ENCODE peak calls at places on chromosomes 1 and 21, in five cellular contexts. O is heart left ventricle; N is CD8-positive, alpha-beta T cell; T is kidney epithelial cell; Z is ovary. I is an unnamed sample.

GRCh38 chr1:61636814-61637213 is 88.1 kb downstream of the TM2D1 start:
- DNase-seq in O (no peak), N (no peak), T (no peak), Z (no peak), I (no peak)

GRCh38 chr21:16082038-16082816 is 352.4 kb downstream of the USP25 start:
- DNase-seq in O (no peak), N (no peak), T (no peak), Z (no peak), I (no peak)

GRCh38 chr1:178052650-178053461 is 41.0 kb upstream of the RASAL2 start:
- DNase-seq in O (no peak), N (no peak), T (no peak), Z (no peak), I (no peak)

GRCh38 chr1:95532335-95532734 is 298.3 kb downstream of the RWDD3 start:
- DNase-seq in O (no peak), N (no peak), T (no peak), Z (no peak), I (no peak)

GRCh38 chr1:223707270-223708000 is 4.9 kb upstream of the CAPN2 start:
- DNase-seq in O (no peak), N (no peak), T (peak; percentile 98), Z (peak; percentile 90), I (peak; percentile 98)

GRCh38 chr1:151934048-151934493 is 24.8 kb upstream of the THEM4 start:
- DNase-seq in O (no peak), N (peak; percentile 10), T (no peak), Z (peak; percentile 61), I (peak; percentile 19)

GRCh38 chr1:19205403-19205802 is 4.7 kb downstream of the UBR4 start:
- DNase-seq in O (no peak), N (no peak), T (no peak), Z (no peak), I (no peak)

GRCh38 chr1:2001773-2002411 is 1.7 kb downstream of the CFAP74 start:
- DNase-seq in O (no peak), N (no peak), T (no peak), Z (no peak), I (no peak)

GRCh38 chr1:202374077-202374476 is 25.6 kb downstream of the PPP1R12B start:
- DNase-seq in O (no peak), N (no peak), T (no peak), Z (no peak), I (no peak)

GRCh38 chr21:45615145-45615711 is 28.3 kb upstream of the PCBP3 start:
- DNase-seq in O (no peak), N (peak; percentile 89), T (no peak), Z (no peak), I (no peak)

GRCh38 chr1:13461977-13462376 is 51.7 kb downstream of the PRAMEF20 start:
- DNase-seq in O (no peak), N (no peak), T (no peak), Z (no peak), I (no peak)

GRCh38 chr1:36365310-36365895 is 20.3 kb downstream of the STK40 start:
- DNase-seq in O (no peak), N (no peak), T (no peak), Z (peak; percentile 54), I (no peak)

GRCh38 chr21:42306366-42307035 is 8.7 kb downstream of the TFF3 start:
- DNase-seq in O (no peak), N (no peak), T (no peak), Z (no peak), I (no peak)

GRCh38 chr1:198656500-198656932 is 17.7 kb downstream of the PTPRC start:
- DNase-seq in O (no peak), N (peak; percentile 52), T (no peak), Z (no peak), I (no peak)

GRCh38 chr1:244672961-244673695 is 20.2 kb downstream of the DESI2 start:
- DNase-seq in O (no peak), N (no peak), T (no peak), Z (peak; percentile 30), I (no peak)

GRCh38 chr1:229372251-229372650 is 29.4 kb upstream of the CCSAP start:
- DNase-seq in O (no peak), N (no peak), T (no peak), Z (no peak), I (no peak)

GRCh38 chr21:21624674-21625073 is 626.5 kb downstream of the NCAM2 start:
- DNase-seq in O (no peak), N (no peak), T (no peak), Z (no peak), I (no peak)

GRCh38 chr1:109768700-109769325 is 5.1 kb upstream of the EPS8L3 start:
- DNase-seq in O (no peak), N (no peak), T (no peak), Z (peak; percentile 10), I (no peak)

GRCh38 chr21:43696214-43696613 is 22.7 kb upstream of the PDXK start:
- DNase-seq in O (no peak), N (no peak), T (no peak), Z (no peak), I (no peak)

GRCh38 chr1:29352719-29353420 is 116.5 kb downstream of the PTPRU start:
- DNase-seq in O (no peak), N (no peak), T (no peak), Z (no peak), I (no peak)

GRCh38 chr21:39518055-39518844 is 66.5 kb downstream of the SH3BGR start:
- DNase-seq in O (no peak), N (no peak), T (no peak), Z (no peak), I (no peak)

GRCh38 chr21:28337319-28337718 is 655.4 kb downstream of the LTN1 start:
- DNase-seq in O (no peak), N (no peak), T (no peak), Z (no peak), I (no peak)

GRCh38 chr21:46425061-46425460 is 33.6 kb upstream of the DIP2A start:
- DNase-seq in O (peak; percentile 43), N (no peak), T (no peak), Z (no peak), I (no peak)

GRCh38 chr1:111251570-111251969 is 24.1 kb downstream of the CHI3L2 start:
- DNase-seq in O (no peak), N (no peak), T (no peak), Z (no peak), I (no peak)

GRCh38 chr1:116490588-116490987 is 80.2 kb downstream of the CD58 start:
- DNase-seq in O (no peak), N (no peak), T (no peak), Z (no peak), I (no peak)

GRCh38 chr1:234668577-234668955 is 58.6 kb upstream of the IRF2BP2 start:
- DNase-seq in O (no peak), N (no peak), T (no peak), Z (no peak), I (no peak)
- H3K4me3 ChIP-seq in O (no peak overlapping the region), N (no peak overlapping the region), T (no peak overlapping the region), Z (no peak overlapping the region), I (no peak overlapping the region)

DNA sequence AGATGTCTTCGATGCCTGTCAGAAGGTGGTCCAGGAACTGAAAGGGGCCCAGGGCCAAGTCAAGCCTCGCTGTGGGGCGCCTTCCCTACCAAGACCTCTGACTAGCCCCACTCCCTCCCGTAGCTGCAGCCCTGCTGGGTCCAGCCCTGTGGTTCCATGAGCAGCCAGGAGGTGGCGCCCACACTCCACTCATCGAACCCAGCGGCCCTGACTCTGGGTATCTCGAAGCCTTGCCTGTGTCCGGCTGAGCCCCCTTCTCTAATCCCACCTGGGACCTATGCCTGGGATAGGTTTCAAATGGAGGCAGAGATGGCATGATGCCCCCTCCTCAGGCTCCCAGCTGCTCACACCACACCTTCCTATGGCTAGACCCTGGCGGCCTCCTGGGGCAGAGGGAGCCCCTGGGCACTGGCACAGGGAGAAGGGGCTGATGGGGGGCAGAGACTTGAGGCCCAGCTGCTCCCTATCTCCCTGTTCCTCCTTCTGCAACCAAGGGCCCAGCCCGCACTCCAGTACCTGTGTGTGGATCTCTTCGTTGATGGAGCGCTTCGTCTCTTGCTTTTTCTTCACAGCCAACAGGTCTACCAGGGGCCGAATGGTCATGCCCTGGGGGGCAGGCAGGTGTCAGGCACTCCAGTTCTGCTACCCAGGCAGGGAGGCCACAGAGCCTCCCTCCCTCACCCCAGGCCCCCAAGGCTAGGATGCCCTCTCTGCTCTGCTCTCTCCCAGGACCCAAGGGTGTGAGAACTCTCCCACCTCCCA is 52.0 kb downstream of the SLC9A1 start:
- DNase-seq in O (peak; percentile 89), N (peak; percentile 71), T (no peak), Z (peak; percentile 82), I (no peak)
- TF ChIP-seq CTCF in O (peak; percentile 95), N (peak; percentile 89), T (peak; percentile 97), Z (peak; percentile 93), I (peak; percentile 95)

GRCh38 chr1:20733361-20733975 is 965 bp upstream of the SH2D5 start:
- DNase-seq in O (no peak), N (no peak), T (no peak), Z (no peak), I (no peak)
- H3K4me3 ChIP-seq in O (peak overlapping the region; percentile 55), N (peak overlapping the region; percentile 60), T (no peak overlapping the region), Z (peak overlapping the region; percentile 36), I (peak overlapping the region; percentile 74)

GRCh38 chr21:24514081-24514733 is 1093.1 kb downstream of the MRPL39 start:
- DNase-seq in O (no peak), N (no peak), T (no peak), Z (no peak), I (no peak)
- TF ChIP-seq CTCF in O (peak; percentile 46), N (peak; percentile 61), T (peak; percentile 26), Z (no peak), I (peak; percentile 53)

DNA sequence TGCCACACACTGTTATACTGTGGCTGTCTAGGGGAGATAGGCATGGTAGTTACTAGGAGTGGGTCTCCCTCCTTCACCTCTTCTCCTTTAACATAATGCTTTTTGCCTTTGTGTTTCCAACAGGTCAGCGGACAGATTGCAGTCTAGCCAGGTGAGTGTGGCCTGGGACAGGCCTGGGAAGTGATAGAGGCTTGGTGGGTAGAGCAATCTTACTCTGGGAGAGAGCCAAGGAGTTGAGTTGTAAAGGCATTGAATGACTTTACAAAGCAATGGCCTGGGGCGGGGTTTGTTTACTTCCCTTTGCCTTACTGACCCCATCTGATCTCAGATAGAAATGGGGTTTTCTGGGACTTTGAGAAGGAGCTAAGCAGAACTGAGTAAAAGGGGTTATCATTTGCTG is 51.0 kb upstream of the IKBKE start:
- DNase-seq in O (no peak), N (no peak), T (no peak), Z (no peak), I (no peak)
- H3K4me3 ChIP-seq in O (no peak overlapping the region), N (no peak overlapping the region), T (no peak overlapping the region), Z (no peak overlapping the region), I (no peak overlapping the region)